ENCODE peak calls at places on chromosomes 4 and X, in seven cellular contexts. Q is AG08396, I is GM23248, F is endothelial cell of umbilical vein, X is iris pigment epithelial cell, P is NCI-H2107, J is NCI-H1436. E is an unnamed sample.

GRCh38 chrX:25810202-25810601 is 327.9 kb upstream of the MAGEB18 start:
- DNase-seq in I (peak; percentile 0), X (peak; percentile 73), F (peak; percentile 28), P (no peak), J (no peak), Q (no peak), E (peak; percentile 1)

GRCh38 chr4:98027827-98028226 is 115.4 kb downstream of the STPG2 start:
- DNase-seq in X (peak; percentile 25), F (no peak), I (peak; percentile 22), Q (no peak), P (no peak), J (no peak), E (no peak)

GRCh38 chr4:41339812-41340809 is 83.4 kb downstream of the UCHL1 start:
- DNase-seq in P (no peak), J (no peak), Q (peak; percentile 36), F (peak; percentile 85), I (peak; percentile 69), X (peak; percentile 77), E (no peak)

GRCh38 chrX:23788521-23788920 is 5.5 kb downstream of the SAT1 start:
- DNase-seq in Q (no peak), P (no peak), J (no peak), F (no peak), X (no peak), I (no peak), E (no peak)

GRCh38 chr4:88779431-88779830 is 81.8 kb upstream of the NAP1L5 start:
- DNase-seq in F (peak; percentile 82), X (peak; percentile 56), Q (no peak), J (no peak), P (no peak), I (no peak), E (peak; percentile 6)

GRCh38 chr4:152045781-152046571 is 285.2 kb upstream of the GATB start:
- DNase-seq in J (no peak), P (peak; percentile 45), X (no peak), Q (peak; percentile 63), I (peak; percentile 16), F (peak; percentile 21), E (no peak)

GRCh38 chr4:113919145-113919544 is 60.3 kb downstream of the ARSJ start:
- DNase-seq in I (no peak), X (no peak), F (no peak), J (no peak), P (no peak), Q (no peak), E (no peak)

GRCh38 chrX:37613898-37614297 is 42.4 kb downstream of the LANCL3 start:
- DNase-seq in I (no peak), J (no peak), P (no peak), F (no peak), Q (no peak), X (no peak), E (no peak)

GRCh38 chr4:89166971-89167475 is 55.7 kb downstream of the TIGD2 start:
- DNase-seq in J (no peak), P (no peak), I (no peak), Q (no peak), F (peak; percentile 77), X (no peak), E (peak; percentile 69)

GRCh38 chr4:116066711-116067245 is 953.4 kb upstream of the NDST4 start:
- DNase-seq in I (no peak), J (no peak), X (no peak), F (no peak), P (no peak), Q (no peak), E (no peak)

GRCh38 chr4:102734591-102735385 is 26.0 kb downstream of the MANBA start:
- DNase-seq in P (no peak), Q (peak; percentile 32), I (peak; percentile 53), X (peak; percentile 36), F (no peak), J (no peak), E (no peak)

GRCh38 chr4:158860856-158861255 is 92.0 kb downstream of the FNIP2 start:
- DNase-seq in X (no peak), P (no peak), I (no peak), Q (no peak), F (no peak), J (no peak), E (no peak)

GRCh38 chr4:121863787-121864186 is 6.5 kb downstream of the BBS7 start:
- DNase-seq in I (no peak), J (no peak), F (no peak), Q (no peak), X (no peak), P (no peak), E (no peak)

GRCh38 chrX:132482632-132483031 is 6.2 kb downstream of the MBNL3 start:
- DNase-seq in F (no peak), Q (no peak), P (no peak), J (no peak), X (no peak), I (no peak), E (no peak)

GRCh38 chr4:174256277-174256713 is 27.2 kb downstream of the FBXO8 start:
- DNase-seq in F (peak; percentile 15), X (peak; percentile 64), P (no peak), J (no peak), Q (peak; percentile 2), I (peak; percentile 75), E (no peak)

GRCh38 chr4:186266699-186267467 is 894 bp downstream of the F11 start:
- DNase-seq in X (peak; percentile 22), J (no peak), I (peak; percentile 8), F (no peak), P (no peak), Q (no peak), E (no peak)

GRCh38 chr4:151961456-151961855 is 200.6 kb upstream of the GATB start:
- DNase-seq in F (no peak), Q (no peak), I (no peak), P (no peak), X (no peak), J (no peak), E (no peak)

GRCh38 chrX:66046612-66047235 is 6.8 kb upstream of the VSIG4 start:
- DNase-seq in I (peak; percentile 0), F (no peak), Q (no peak), X (no peak), J (no peak), P (no peak), E (no peak)

GRCh38 chrX:66914082-66914481 is 275.2 kb upstream of the EDA2R start:
- DNase-seq in J (no peak), Q (no peak), X (peak; percentile 10), F (no peak), P (no peak), I (peak; percentile 17), E (no peak)

GRCh38 chrX:38312436-38312835 is 14.9 kb downstream of the RPGR start:
- DNase-seq in F (peak; percentile 65), Q (no peak), I (peak; percentile 83), X (peak; percentile 54), J (no peak), P (no peak), E (peak; percentile 79)

GRCh38 chr4:158094413-158095110 is 78.3 kb downstream of the GASK1B start:
- DNase-seq in I (peak; percentile 38), J (no peak), Q (no peak), X (peak; percentile 75), P (no peak), F (peak; percentile 70), E (peak; percentile 25)

GRCh38 chrX:8813036-8813435 is 11.9 kb upstream of the FAM9A start:
- DNase-seq in J (no peak), Q (no peak), P (no peak), I (no peak), X (no peak), F (no peak), E (no peak)

GRCh38 chr4:66899422-66900065 is 645.8 kb downstream of the CENPC start:
- DNase-seq in J (no peak), Q (no peak), I (no peak), P (no peak), F (no peak), X (no peak), E (no peak)

GRCh38 chr4:183492791-183493221 is 12.1 kb upstream of the ING2 start:
- DNase-seq in X (peak; percentile 62), P (no peak), J (no peak), Q (peak; percentile 35), F (peak; percentile 35), I (peak; percentile 89), E (no peak)

GRCh38 chrX:29299689-29300088 is 712.4 kb downstream of the IL1RAPL1 start:
- DNase-seq in J (no peak), X (peak; percentile 9), P (no peak), F (no peak), Q (no peak), I (no peak), E (no peak)

GRCh38 chr4:121380448-121381147 is at the start of gene QRFPR:
- DNase-seq in Q (no peak), F (no peak), X (peak; percentile 7), I (peak; percentile 14), J (no peak), P (no peak), E (no peak)

GRCh38 chr4:13541176-13541604 is 3.1 kb downstream of the NKX3-2 start:
- DNase-seq in X (no peak), I (no peak), P (no peak), Q (peak; percentile 9), J (no peak), F (no peak), E (no peak)

GRCh38 chr4:147325566-147325965 is 155.3 kb upstream of the EDNRA start:
- DNase-seq in F (no peak), X (no peak), Q (no peak), P (no peak), I (peak; percentile 2), J (no peak), E (no peak)

E was measured in dermis microvascular lymphatic vessel endothelial cell.